ENCODE peak calls at places on chromosome 14, in four cellular contexts. One of them, this sample, is unnamed.

GRCh38 chr14:71726639-71727085 is 205.6 kb upstream of the RGS6 start:
- DNase-seq in substantia nigra: no peak
- DNase-seq in body of pancreas: no peak
- DNase-seq in caudate nucleus: no peak
- DNase-seq in this sample: no peak

GRCh38 chr14:34324363-34324795 is 137.7 kb downstream of the SPTSSA start:
- DNase-seq in substantia nigra: no peak
- DNase-seq in body of pancreas: peak; percentile 47
- DNase-seq in caudate nucleus: no peak
- DNase-seq in this sample: peak; percentile 29

GRCh38 chr14:85576848-85577541 is 47.1 kb downstream of the FLRT2 start:
- DNase-seq in substantia nigra: no peak
- DNase-seq in body of pancreas: no peak
- DNase-seq in caudate nucleus: no peak
- DNase-seq in this sample: no peak

GRCh38 chr14:85907536-85907935 is 377.6 kb downstream of the FLRT2 start:
- DNase-seq in substantia nigra: no peak
- DNase-seq in body of pancreas: no peak
- DNase-seq in caudate nucleus: no peak
- DNase-seq in this sample: no peak

GRCh38 chr14:85536835-85537195 is 6.9 kb downstream of the FLRT2 start:
- DNase-seq in substantia nigra: no peak
- DNase-seq in body of pancreas: no peak
- DNase-seq in caudate nucleus: no peak
- DNase-seq in this sample: no peak

GRCh38 chr14:104510794-104511611 is 68.6 kb upstream of the C14orf180 start:
- DNase-seq in substantia nigra: peak; percentile 22
- DNase-seq in body of pancreas: no peak
- DNase-seq in caudate nucleus: peak; percentile 43
- DNase-seq in this sample: no peak

GRCh38 chr14:59336078-59336477 is 129.1 kb downstream of the GPR135 start:
- DNase-seq in substantia nigra: no peak
- DNase-seq in body of pancreas: no peak
- DNase-seq in caudate nucleus: no peak
- DNase-seq in this sample: no peak

GRCh38 chr14:93994919-93995682 is 2.0 kb upstream of the CCDC197 start:
- DNase-seq in substantia nigra: no peak
- DNase-seq in body of pancreas: peak; percentile 63
- DNase-seq in caudate nucleus: peak; percentile 10
- DNase-seq in this sample: no peak

GRCh38 chr14:29459967-29460366 is 467.7 kb downstream of the PRKD1 start:
- DNase-seq in substantia nigra: no peak
- DNase-seq in body of pancreas: no peak
- DNase-seq in caudate nucleus: no peak
- DNase-seq in this sample: no peak

GRCh38 chr14:95507701-95508103 is 8.7 kb downstream of the SYNE3 start:
- DNase-seq in substantia nigra: no peak
- DNase-seq in body of pancreas: no peak
- DNase-seq in caudate nucleus: no peak
- DNase-seq in this sample: no peak

GRCh38 chr14:23366163-23366921 is 1.4 kb upstream of the EFS start:
- DNase-seq in substantia nigra: peak; percentile 75
- DNase-seq in body of pancreas: peak; percentile 20
- DNase-seq in caudate nucleus: peak; percentile 79
- DNase-seq in this sample: peak; percentile 96

GRCh38 chr14:79656496-79656895 is 554.8 kb downstream of the DIO2 start:
- DNase-seq in substantia nigra: no peak
- DNase-seq in body of pancreas: no peak
- DNase-seq in caudate nucleus: no peak
- DNase-seq in this sample: peak; percentile 52

GRCh38 chr14:56423591-56423991 is 156.0 kb upstream of the TMEM260 start:
- DNase-seq in substantia nigra: no peak
- DNase-seq in body of pancreas: no peak
- DNase-seq in caudate nucleus: no peak
- DNase-seq in this sample: no peak

GRCh38 chr14:45028107-45028626 is 55.7 kb upstream of the PRPF39 start:
- DNase-seq in substantia nigra: no peak
- DNase-seq in body of pancreas: no peak
- DNase-seq in caudate nucleus: no peak
- DNase-seq in this sample: no peak

GRCh38 chr14:72722201-72722785 is 171.6 kb downstream of the DPF3 start:
- DNase-seq in substantia nigra: no peak
- DNase-seq in body of pancreas: no peak
- DNase-seq in caudate nucleus: no peak
- DNase-seq in this sample: no peak

GRCh38 chr14:105473677-105474477 is 744 bp upstream of the CRIP2 start:
- DNase-seq in substantia nigra: no peak
- DNase-seq in body of pancreas: peak; percentile 92
- DNase-seq in caudate nucleus: peak; percentile 68
- DNase-seq in this sample: peak; percentile 97

GRCh38 chr14:21036746-21037145 is 2.1 kb upstream of the RNASE13 start:
- DNase-seq in substantia nigra: no peak
- DNase-seq in body of pancreas: no peak
- DNase-seq in caudate nucleus: no peak
- DNase-seq in this sample: no peak

GRCh38 chr14:102930753-102931579 is 8.5 kb downstream of the AMN start:
- DNase-seq in substantia nigra: no peak
- DNase-seq in body of pancreas: no peak
- DNase-seq in caudate nucleus: no peak
- DNase-seq in this sample: no peak

GRCh38 chr14:105532735-105533141 is 6.4 kb downstream of the TMEM121 start:
- DNase-seq in substantia nigra: no peak
- DNase-seq in body of pancreas: no peak
- DNase-seq in caudate nucleus: no peak
- DNase-seq in this sample: peak; percentile 65

GRCh38 chr14:100732766-100733100 is 6.0 kb downstream of the DLK1 start:
- DNase-seq in substantia nigra: no peak
- DNase-seq in body of pancreas: no peak
- DNase-seq in caudate nucleus: no peak
- DNase-seq in this sample: no peak

GRCh38 chr14:39731912-39732311 is 299.7 kb upstream of the FBXO33 start:
- DNase-seq in substantia nigra: no peak
- DNase-seq in body of pancreas: no peak
- DNase-seq in caudate nucleus: no peak
- DNase-seq in this sample: peak; percentile 22

GRCh38 chr14:38391334-38391733 is 135.4 kb upstream of the CLEC14A start:
- DNase-seq in substantia nigra: no peak
- DNase-seq in body of pancreas: no peak
- DNase-seq in caudate nucleus: no peak
- DNase-seq in this sample: no peak

GRCh38 chr14:98070521-98070920 is 1201.5 kb downstream of the BCL11B start:
- DNase-seq in substantia nigra: no peak
- DNase-seq in body of pancreas: no peak
- DNase-seq in caudate nucleus: no peak
- DNase-seq in this sample: no peak

GRCh38 chr14:51821822-51822221 is 38.6 kb upstream of the GNG2 start:
- DNase-seq in substantia nigra: no peak
- DNase-seq in body of pancreas: no peak
- DNase-seq in caudate nucleus: no peak
- DNase-seq in this sample: no peak

GRCh38 chr14:88592016-88592415 is 29.2 kb downstream of the ZC3H14 start:
- DNase-seq in substantia nigra: no peak
- DNase-seq in body of pancreas: peak; percentile 72
- DNase-seq in caudate nucleus: no peak
- DNase-seq in this sample: no peak

GRCh38 chr14:52690983-52691760 is 4.2 kb downstream of the ERO1A start:
- DNase-seq in substantia nigra: no peak
- DNase-seq in body of pancreas: no peak
- DNase-seq in caudate nucleus: no peak
- DNase-seq in this sample: peak; percentile 45

GRCh38 chr14:101462726-101463565 is 98.3 kb upstream of the DIO3 start:
- DNase-seq in substantia nigra: no peak
- DNase-seq in body of pancreas: no peak
- DNase-seq in caudate nucleus: no peak
- DNase-seq in this sample: no peak

GRCh38 chr14:55316528-55316927 is 45.3 kb downstream of the FBXO34 start:
- DNase-seq in substantia nigra: no peak
- DNase-seq in body of pancreas: no peak
- DNase-seq in caudate nucleus: no peak
- DNase-seq in this sample: no peak
- H3K27ac ChIP-seq in substantia nigra: no peak overlapping the region
- H3K27ac ChIP-seq in body of pancreas: no peak overlapping the region
- H3K27ac ChIP-seq in caudate nucleus: no peak overlapping the region
- H3K27ac ChIP-seq in this sample: no peak overlapping the region

DNA sequence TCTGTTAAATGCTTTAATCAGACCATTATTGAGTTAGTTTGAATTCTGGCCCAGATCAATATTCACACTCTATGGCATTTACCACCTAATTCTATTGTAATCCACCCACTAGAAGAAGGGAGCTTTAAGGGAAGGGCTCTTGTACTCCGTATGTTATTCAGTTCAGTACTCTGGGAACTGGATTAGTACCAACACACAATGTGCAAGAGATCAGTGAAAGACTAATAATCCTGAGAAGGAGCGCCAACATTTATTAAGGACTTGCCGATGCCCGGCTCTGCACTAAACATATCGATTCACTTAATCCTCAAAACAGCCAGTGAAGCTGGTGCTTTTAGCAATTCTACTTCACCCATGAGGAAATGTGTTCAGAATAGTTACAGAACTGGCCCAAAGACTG is 81.0 kb downstream of the RPS6KA5 start:
- DNase-seq in substantia nigra: no peak
- DNase-seq in body of pancreas: no peak
- DNase-seq in caudate nucleus: no peak
- DNase-seq in this sample: peak; percentile 27
- H3K27ac ChIP-seq in substantia nigra: peak overlapping the region; percentile 12
- H3K27ac ChIP-seq in body of pancreas: no peak overlapping the region
- H3K27ac ChIP-seq in caudate nucleus: no peak overlapping the region
- H3K27ac ChIP-seq in this sample: no peak overlapping the region

GRCh38 chr14:61645247-61645646 is 50.1 kb upstream of the HIF1A start:
- DNase-seq in substantia nigra: no peak
- DNase-seq in body of pancreas: no peak
- DNase-seq in caudate nucleus: no peak
- DNase-seq in this sample: no peak

GRCh38 chr14:61643546-61643945 is 51.8 kb upstream of the HIF1A start:
- DNase-seq in substantia nigra: no peak
- DNase-seq in body of pancreas: no peak
- DNase-seq in caudate nucleus: no peak
- DNase-seq in this sample: no peak

GRCh38 chr14:61642246-61642982 is 52.9 kb upstream of the HIF1A start:
- DNase-seq in substantia nigra: no peak
- DNase-seq in body of pancreas: no peak
- DNase-seq in caudate nucleus: no peak
- DNase-seq in this sample: no peak

GRCh38 chr14:61644834-61645233 is 50.5 kb upstream of the HIF1A start:
- DNase-seq in substantia nigra: no peak
- DNase-seq in body of pancreas: no peak
- DNase-seq in caudate nucleus: no peak
- DNase-seq in this sample: peak; percentile 52

GRCh38 chr14:61644185-61644584 is 51.1 kb upstream of the HIF1A start:
- DNase-seq in substantia nigra: no peak
- DNase-seq in body of pancreas: no peak
- DNase-seq in caudate nucleus: no peak
- DNase-seq in this sample: no peak
- H3K27ac ChIP-seq in substantia nigra: no peak overlapping the region
- H3K27ac ChIP-seq in body of pancreas: no peak overlapping the region
- H3K27ac ChIP-seq in caudate nucleus: no peak overlapping the region
- H3K27ac ChIP-seq in this sample: no peak overlapping the region

DNA sequence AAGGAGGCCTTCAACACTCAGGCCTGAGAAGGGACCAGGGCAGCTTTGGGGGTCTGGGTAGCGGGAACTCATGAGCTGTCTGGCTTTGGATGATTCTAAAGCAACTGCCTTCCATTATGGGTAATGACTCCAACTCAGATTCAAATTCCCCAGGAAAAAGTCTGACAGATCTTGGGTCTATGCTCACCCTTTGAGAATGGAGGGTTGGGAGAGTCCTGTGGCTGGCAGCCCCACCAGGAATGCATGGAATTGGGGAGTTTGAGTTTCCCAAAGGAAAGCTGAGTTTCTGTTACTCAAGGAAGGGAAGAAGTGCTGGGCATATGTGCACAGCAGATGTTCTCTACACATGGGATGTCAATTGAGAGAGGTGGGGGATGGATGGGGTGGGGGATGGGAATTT is 22.4 kb upstream of the LTBP2 start:
- DNase-seq in substantia nigra: no peak
- DNase-seq in body of pancreas: no peak
- DNase-seq in caudate nucleus: no peak
- DNase-seq in this sample: no peak
- H3K27ac ChIP-seq in substantia nigra: no peak overlapping the region
- H3K27ac ChIP-seq in body of pancreas: no peak overlapping the region
- H3K27ac ChIP-seq in caudate nucleus: no peak overlapping the region
- H3K27ac ChIP-seq in this sample: peak overlapping the region; percentile 91

GRCh38 chr14:61125314-61126082 is 144.5 kb downstream of the SLC38A6 start:
- DNase-seq in substantia nigra: no peak
- DNase-seq in body of pancreas: no peak
- DNase-seq in caudate nucleus: no peak
- DNase-seq in this sample: peak; percentile 58
- H3K27ac ChIP-seq in substantia nigra: no peak overlapping the region
- H3K27ac ChIP-seq in body of pancreas: no peak overlapping the region
- H3K27ac ChIP-seq in caudate nucleus: no peak overlapping the region
- H3K27ac ChIP-seq in this sample: peak overlapping the region; percentile 63

DNA sequence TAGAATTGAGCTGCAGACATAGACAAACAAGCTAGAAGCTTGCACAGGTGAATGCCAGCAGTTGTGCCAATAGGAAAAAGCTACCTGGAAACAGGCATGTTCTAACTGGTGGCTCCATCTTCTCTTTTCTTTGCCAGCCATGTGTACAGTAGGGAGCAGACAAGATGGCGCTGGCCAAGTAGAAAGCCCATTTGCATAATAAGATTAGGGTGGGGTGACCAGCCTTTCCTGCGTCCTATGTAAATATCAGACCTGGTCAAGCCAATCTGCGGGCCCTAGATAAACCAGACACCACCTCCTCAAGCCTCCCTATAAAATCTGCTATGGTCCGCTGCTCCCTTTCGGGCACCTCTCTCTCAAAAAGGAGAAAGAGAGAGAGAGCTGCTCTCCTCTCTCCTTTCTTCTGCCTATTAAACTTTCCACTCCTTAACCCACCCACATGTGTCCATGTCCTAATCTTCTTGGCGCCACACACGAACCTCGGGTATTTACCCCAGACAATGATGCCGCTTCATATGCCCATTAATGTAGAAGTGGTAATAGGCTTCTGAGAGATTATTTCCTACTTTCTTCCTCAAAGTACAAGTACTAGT is 201.0 kb downstream of the SLC25A21 start:
- DNase-seq in substantia nigra: no peak
- DNase-seq in body of pancreas: no peak
- DNase-seq in caudate nucleus: no peak
- DNase-seq in this sample: no peak
- H3K27ac ChIP-seq in substantia nigra: no peak overlapping the region
- H3K27ac ChIP-seq in body of pancreas: no peak overlapping the region
- H3K27ac ChIP-seq in caudate nucleus: no peak overlapping the region
- H3K27ac ChIP-seq in this sample: no peak overlapping the region

GRCh38 chr14:67221982-67222328 is 19.3 kb upstream of the PALS1 start:
- DNase-seq in substantia nigra: no peak
- DNase-seq in body of pancreas: no peak
- DNase-seq in caudate nucleus: no peak
- DNase-seq in this sample: no peak
- H3K27ac ChIP-seq in substantia nigra: no peak overlapping the region
- H3K27ac ChIP-seq in body of pancreas: no peak overlapping the region
- H3K27ac ChIP-seq in caudate nucleus: no peak overlapping the region
- H3K27ac ChIP-seq in this sample: no peak overlapping the region

This sample was measured in WERI-Rb-1.